ENCODE peak calls at places on chromosome 6, in ten cellular contexts. G is heart left ventricle; X is T follicular helper cell; C is NCI-H748 treated with DMSO at 0.1 percent for 48 hours; V is HTR-8/SVneo; F is activated CD4-positive, CD25-positive, alpha-beta regulatory T cell; B is amniotic stem cell; D is ovary; N is GM23338; E is EL. Q is an unnamed sample.

GRCh38 chr6:167680605-167681149 is 146.0 kb upstream of the AFDN start:
- DNase-seq in C (no peak), G (no peak), B (no peak), E (no peak), X (no peak), F (no peak), D (no peak), N (no peak), V (no peak), Q (no peak)

GRCh38 chr6:131654326-131654725 is 17.2 kb downstream of the ENPP3 start:
- DNase-seq in D (no peak), G (no peak), B (no peak), E (no peak), C (no peak), N (no peak), X (no peak), V (no peak), F (no peak), Q (no peak)

GRCh38 chr6:158666637-158667359 is 16.9 kb downstream of the SYTL3 start:
- DNase-seq in D (no peak), C (no peak), X (no peak), N (no peak), E (no peak), G (no peak), V (no peak), B (no peak), F (no peak), Q (no peak)

GRCh38 chr6:1402369-1402768 is 13.0 kb downstream of the FOXF2 start:
- DNase-seq in B (no peak), C (no peak), X (no peak), E (no peak), V (no peak), D (no peak), F (no peak), N (no peak), G (no peak), Q (no peak)

GRCh38 chr6:149445573-149445972 is 39.2 kb downstream of the ZC3H12D start:
- DNase-seq in F (no peak), B (no peak), V (no peak), D (no peak), X (no peak), G (no peak), N (no peak), C (no peak), E (no peak), Q (no peak)

GRCh38 chr6:149212202-149212601 is 105.3 kb upstream of the TAB2 start:
- DNase-seq in B (no peak), C (no peak), X (no peak), G (no peak), E (no peak), N (no peak), V (no peak), F (no peak), D (no peak), Q (no peak)

GRCh38 chr6:46453221-46453620 is 38.0 kb downstream of the RCAN2 start:
- DNase-seq in N (no peak), X (no peak), G (no peak), V (no peak), E (peak; percentile 84), D (no peak), F (no peak), B (peak; percentile 47), C (no peak), Q (no peak)

GRCh38 chr6:20192625-20193024 is 19.6 kb downstream of the MBOAT1 start:
- DNase-seq in N (no peak), D (no peak), F (no peak), B (no peak), X (no peak), E (no peak), C (no peak), G (no peak), V (no peak), Q (no peak)

GRCh38 chr6:41702089-41702745 is 33.2 kb downstream of the TFEB start:
- DNase-seq in E (no peak), F (no peak), G (no peak), N (no peak), C (no peak), X (no peak), D (no peak), V (no peak), B (no peak), Q (no peak)

GRCh38 chr6:132466952-132467351 is 46.0 kb downstream of the STX7 start:
- DNase-seq in E (peak; percentile 63), D (no peak), G (no peak), X (no peak), F (no peak), V (no peak), B (no peak), C (no peak), N (no peak), Q (no peak)

GRCh38 chr6:164069352-164070022 is 655.0 kb downstream of the QKI start:
- DNase-seq in E (peak; percentile 57), X (no peak), N (no peak), C (no peak), F (no peak), D (no peak), B (no peak), V (no peak), G (peak; percentile 81), Q (no peak)

GRCh38 chr6:160042788-160043301 is 74.0 kb downstream of the IGF2R start:
- DNase-seq in D (no peak), E (peak; percentile 77), N (no peak), C (no peak), X (no peak), V (no peak), G (no peak), B (peak; percentile 35), F (no peak), Q (no peak)

GRCh38 chr6:141133346-141133745 is 999.4 kb upstream of the GJE1 start:
- DNase-seq in C (no peak), F (no peak), D (no peak), B (no peak), E (no peak), N (no peak), V (peak; percentile 1), G (no peak), X (no peak), Q (no peak)

GRCh38 chr6:72084992-72085569 is 198.7 kb downstream of the RIMS1 start:
- DNase-seq in F (no peak), V (no peak), C (peak; percentile 42), G (no peak), X (no peak), E (peak; percentile 20), B (peak; percentile 13), D (no peak), N (peak; percentile 46), Q (no peak)

GRCh38 chr6:109687271-109687721 is 3.7 kb downstream of the AK9 start:
- DNase-seq in F (no peak), C (no peak), E (peak; percentile 93), X (no peak), B (no peak), D (no peak), G (no peak), N (no peak), V (no peak), Q (peak; percentile 67)

GRCh38 chr6:10526156-10526555 is 5.0 kb downstream of the GCNT2 start:
- DNase-seq in E (peak; percentile 40), C (no peak), V (no peak), D (no peak), X (no peak), N (no peak), G (no peak), F (no peak), B (no peak), Q (no peak)